ENCODE peak calls at places on chromosomes 12 and 14, in eight cellular contexts. Q is Peyer's patch, I is GM12865, P is gastrocnemius medialis, K is astrocyte of the cerebellum, R is lower leg skin, L is GM23338, A is stomach. S is an unnamed sample.

GRCh38 chr12:90627180-90627896 is 327.6 kb downstream of the CCER1 start:
- DNase-seq in Q (no peak), I (peak; percentile 27), P (no peak), K (peak; percentile 4), R (no peak), L (no peak), A (no peak), S (peak; percentile 80)

GRCh38 chr12:51262758-51263177 is 7.4 kb downstream of the SMAGP start:
- DNase-seq in Q (no peak), I (peak; percentile 34), P (no peak), K (no peak), R (no peak), L (peak; percentile 84), A (peak; percentile 78), S (peak; percentile 66)

GRCh38 chr12:27336254-27336653 is 3.6 kb downstream of the BMAL2 start:
- DNase-seq in Q (no peak), I (no peak), P (no peak), K (no peak), R (no peak), L (no peak), A (peak; percentile 46), S (no peak)

GRCh38 chr12:120971299-120972180 is 6.8 kb upstream of the HNF1A start:
- DNase-seq in Q (no peak), I (peak; percentile 79), P (no peak), K (peak; percentile 40), R (peak; percentile 40), L (peak; percentile 78), A (no peak), S (peak; percentile 65)

GRCh38 chr12:25725874-25726273 is 172.8 kb upstream of the LMNTD1 start:
- DNase-seq in Q (no peak), I (no peak), P (no peak), K (no peak), R (peak; percentile 25), L (no peak), A (no peak), S (peak; percentile 91)

GRCh38 chr12:3697311-3697870 is 55.5 kb downstream of the CRACR2A start:
- DNase-seq in Q (no peak), I (no peak), P (peak; percentile 69), K (no peak), R (no peak), L (no peak), A (no peak), S (peak; percentile 35)

GRCh38 chr14:46279327-46279726 is 372.3 kb downstream of the RPL10L start:
- DNase-seq in Q (no peak), I (peak; percentile 8), P (no peak), K (no peak), R (no peak), L (peak; percentile 2), A (no peak), S (no peak)

GRCh38 chr12:91778091-91778819 is 367.4 kb downstream of the BTG1 start:
- DNase-seq in Q (peak; percentile 28), I (peak; percentile 65), P (no peak), K (no peak), R (no peak), L (no peak), A (no peak), S (peak; percentile 24)

GRCh38 chr12:2324375-2324774 is 271.6 kb downstream of the CACNA1C start:
- DNase-seq in Q (no peak), I (no peak), P (peak; percentile 83), K (no peak), R (no peak), L (no peak), A (peak; percentile 46), S (no peak)

GRCh38 chr14:24542346-24542936 is 33.6 kb downstream of the CTSG start:
- DNase-seq in Q (no peak), I (no peak), P (no peak), K (no peak), R (no peak), L (no peak), A (no peak), S (peak; percentile 1)

GRCh38 chr14:94136575-94137331 is 7.3 kb upstream of the IFI27L2 start:
- DNase-seq in Q (peak; percentile 86), I (peak; percentile 85), P (peak; percentile 79), K (peak; percentile 69), R (peak; percentile 87), L (peak; percentile 94), A (peak; percentile 95), S (peak; percentile 80)

GRCh38 chr12:105882404-105882803 is 256.4 kb downstream of the NUAK1 start:
- DNase-seq in Q (no peak), I (no peak), P (peak; percentile 65), K (peak; percentile 31), R (peak; percentile 56), L (peak; percentile 20), A (no peak), S (peak; percentile 18)

GRCh38 chr12:3231399-3231876 is 154.3 kb downstream of the TSPAN9 start:
- DNase-seq in Q (no peak), I (no peak), P (peak; percentile 74), K (no peak), R (no peak), L (peak; percentile 78), A (no peak), S (peak; percentile 41)

GRCh38 chr14:95143813-95144620 is 13.3 kb downstream of the DICER1 start:
- DNase-seq in Q (no peak), I (peak; percentile 17), P (no peak), K (no peak), R (no peak), L (no peak), A (no peak), S (no peak)
- H3K4me3 ChIP-seq in Q (no peak overlapping the region), I (peak overlapping the region; percentile 26), P (no peak overlapping the region), K (no peak overlapping the region), R (no peak overlapping the region), L (no peak overlapping the region), A (no peak overlapping the region), S (no peak overlapping the region)

GRCh38 chr14:69528143-69528542 is 43.6 kb downstream of the PLEKHD1 start:
- DNase-seq in Q (no peak), I (no peak), P (no peak), K (no peak), R (no peak), L (no peak), A (no peak), S (no peak)

GRCh38 chr14:69529563-69529962 is 45.0 kb downstream of the PLEKHD1 start:
- DNase-seq in Q (no peak), I (no peak), P (no peak), K (no peak), R (no peak), L (no peak), A (no peak), S (no peak)

GRCh38 chr14:69532561-69533335 is 41.9 kb downstream of the CCDC177 start:
- DNase-seq in Q (no peak), I (no peak), P (no peak), K (no peak), R (no peak), L (no peak), A (no peak), S (no peak)

GRCh38 chr14:69528930-69529329 is 44.4 kb downstream of the PLEKHD1 start:
- DNase-seq in Q (no peak), I (no peak), P (no peak), K (no peak), R (no peak), L (no peak), A (no peak), S (no peak)

GRCh38 chr14:69531135-69531534 is 43.5 kb downstream of the CCDC177 start:
- DNase-seq in Q (no peak), I (no peak), P (no peak), K (no peak), R (no peak), L (no peak), A (no peak), S (no peak)
- TF ChIP-seq CTCF in Q (no peak), I (no peak), P (no peak), K (no peak), R (no peak), L (no peak), A (no peak), S (no peak)

GRCh38 chr14:61699092-61699491 is 3.8 kb downstream of the HIF1A start:
- DNase-seq in Q (no peak), I (peak; percentile 41), P (no peak), K (no peak), R (no peak), L (no peak), A (no peak), S (no peak)

GRCh38 chr14:61695695-61696527 is 598 bp downstream of the HIF1A start:
- DNase-seq in Q (peak; percentile 66), I (peak; percentile 63), P (peak; percentile 25), K (no peak), R (peak; percentile 47), L (peak; percentile 68), A (peak; percentile 53), S (no peak)

GRCh38 chr14:61700104-61700886 is 5.0 kb downstream of the HIF1A start:
- DNase-seq in Q (no peak), I (no peak), P (no peak), K (no peak), R (no peak), L (no peak), A (no peak), S (no peak)

GRCh38 chr14:61696753-61697318 is 1.5 kb downstream of the HIF1A start:
- DNase-seq in Q (no peak), I (peak; percentile 9), P (no peak), K (no peak), R (no peak), L (no peak), A (no peak), S (no peak)

DNA sequence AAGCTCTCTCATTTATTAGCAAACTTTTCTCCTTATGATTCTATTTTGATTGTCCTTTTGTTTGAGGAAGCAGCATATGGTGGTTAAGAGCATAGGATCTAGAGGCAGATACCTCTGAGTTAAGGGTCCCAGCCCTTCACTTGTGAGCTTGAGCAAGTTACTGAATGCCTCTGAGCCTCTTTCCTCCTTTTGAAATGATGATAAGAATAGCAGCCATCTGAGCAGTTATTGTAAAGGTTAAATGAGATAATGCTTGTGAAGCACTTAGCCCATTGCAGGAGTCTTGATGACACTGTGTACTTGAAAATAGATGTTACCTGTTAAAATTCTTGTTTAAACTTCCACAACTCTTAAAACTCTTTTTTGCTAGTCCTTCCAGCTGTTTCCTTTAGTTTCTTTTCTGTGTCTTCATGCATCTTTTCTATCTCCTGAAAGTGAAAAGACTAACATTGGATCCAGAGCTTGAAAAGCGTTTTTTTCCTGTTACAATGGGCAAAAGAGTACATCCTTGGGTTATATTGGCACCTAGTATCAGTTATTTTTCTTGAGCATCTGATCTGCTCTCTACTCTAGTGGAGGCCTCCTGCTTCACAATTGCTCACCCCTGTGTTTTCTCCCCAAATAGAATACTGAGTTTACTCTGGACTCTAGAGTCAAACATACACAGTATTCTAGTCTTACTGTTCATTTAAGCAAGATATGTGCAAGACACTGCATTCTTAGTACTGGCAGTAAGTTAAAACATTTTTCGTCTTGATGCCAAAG is 3.1 kb downstream of the HIF1A start:
- DNase-seq in Q (no peak), I (peak; percentile 30), P (no peak), K (no peak), R (no peak), L (no peak), A (no peak), S (no peak)
- H3K4me3 ChIP-seq in Q (no peak overlapping the region), I (peak overlapping the region; percentile 89), P (no peak overlapping the region), K (peak overlapping the region; percentile 82), R (no peak overlapping the region), L (peak overlapping the region; percentile 93), A (peak overlapping the region; percentile 90), S (peak overlapping the region; percentile 89)

DNA sequence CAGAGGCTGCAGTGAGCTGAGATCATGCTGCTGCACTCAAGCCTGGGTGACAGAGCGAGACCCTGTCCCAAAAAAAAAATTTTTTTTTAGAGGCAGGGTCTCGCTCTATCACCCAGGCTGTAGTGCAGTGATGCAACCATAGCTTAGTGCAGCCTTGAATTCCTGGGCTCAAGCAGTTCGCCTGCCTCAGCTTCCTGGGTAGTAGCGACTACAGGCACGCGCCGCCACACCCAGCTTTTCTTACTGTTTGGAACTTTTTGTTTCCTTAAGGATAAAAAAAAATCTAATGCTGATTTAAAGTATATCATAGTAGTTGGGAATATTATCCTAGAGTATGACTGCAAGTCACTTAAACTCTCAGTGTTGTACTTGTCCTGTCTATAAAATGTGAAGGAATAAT is 7.2 kb downstream of the TMEM19 start:
- DNase-seq in Q (no peak), I (no peak), P (no peak), K (no peak), R (no peak), L (no peak), A (no peak), S (no peak)
- TF ChIP-seq CTCF in Q (no peak), I (no peak), P (no peak), K (no peak), R (no peak), L (no peak), A (no peak), S (no peak)

S was measured in fibroblast of mammary gland.